ENCODE peak calls at places on chromosomes 1 and 21, in eight cellular contexts. O is activated naive CD4-positive, alpha-beta T cell treated with anti-CD3 and anti-CD28 coated beads, Interleukin-2, amount 10 ng/mL, durations not matched to agents 7 days and 5 days; B is cardiac fibroblast; D is aorta; L is HT-29; J is AG08396; H is activated CD4-positive, alpha-beta T cell treated with anti-CD3 and anti-CD28 coated beads, Interleukin-2, amount 10 ng/mL, durations not matched to agents 7 days and 5 days; U is amniotic epithelial cell. I is an unnamed sample.
A peak's percentile ranks its signal among the peaks of the same experiment; 100 is the strongest.

GRCh38 chr21:32572574-32573420 is 12.5 kb downstream of the TCP10L start:
- DNase-seq in O (no peak), B (no peak), D (no peak), L (peak; percentile 30), J (no peak), H (no peak), U (no peak), I (no peak)

GRCh38 chr1:205537386-205538018 is 33.0 kb downstream of the CDK18 start:
- DNase-seq in O (no peak), B (peak; percentile 53), D (no peak), L (no peak), J (no peak), H (no peak), U (peak; percentile 17), I (no peak)

GRCh38 chr1:201603613-201604232 is 64.8 kb downstream of the NAV1 start:
- DNase-seq in O (no peak), B (peak; percentile 68), D (no peak), L (no peak), J (no peak), H (no peak), U (no peak), I (no peak)

GRCh38 chr1:156242738-156243137 is 754 bp downstream of the BGLAP start:
- DNase-seq in O (no peak), B (no peak), D (no peak), L (no peak), J (no peak), H (no peak), U (no peak), I (no peak)

GRCh38 chr21:27132270-27132669 is 165.4 kb upstream of the ADAMTS5 start:
- DNase-seq in O (no peak), B (peak; percentile 61), D (no peak), L (no peak), J (peak; percentile 40), H (no peak), U (peak; percentile 67), I (no peak)

GRCh38 chr1:115613767-115614166 is 28.0 kb upstream of the VANGL1 start:
- DNase-seq in O (no peak), B (no peak), D (no peak), L (no peak), J (no peak), H (no peak), U (no peak), I (no peak)

GRCh38 chr1:68036946-68037345 is 13.5 kb downstream of the DIRAS3 start:
- DNase-seq in O (no peak), B (no peak), D (no peak), L (no peak), J (no peak), H (no peak), U (peak; percentile 80), I (no peak)

GRCh38 chr1:243496173-243496553 is 240.3 kb downstream of the SDCCAG8 start:
- DNase-seq in O (no peak), B (no peak), D (no peak), L (no peak), J (no peak), H (no peak), U (no peak), I (no peak)

GRCh38 chr1:87180682-87181081 is 148.0 kb upstream of the LMO4 start:
- DNase-seq in O (no peak), B (no peak), D (no peak), L (no peak), J (no peak), H (no peak), U (no peak), I (no peak)

GRCh38 chr1:169339773-169340172 is 27.8 kb downstream of the NME7 start:
- DNase-seq in O (no peak), B (no peak), D (no peak), L (no peak), J (no peak), H (no peak), U (no peak), I (peak; percentile 15)

GRCh38 chr1:21593231-21593630 is 75.9 kb downstream of the RAP1GAP start:
- DNase-seq in O (no peak), B (no peak), D (no peak), L (no peak), J (no peak), H (no peak), U (no peak), I (no peak)

GRCh38 chr1:108000620-108001105 is 35.7 kb upstream of the VAV3 start:
- DNase-seq in O (no peak), B (peak; percentile 89), D (no peak), L (no peak), J (no peak), H (no peak), U (peak; percentile 0), I (no peak)

GRCh38 chr1:78370356-78370755 is 120.4 kb upstream of the PTGFR start:
- DNase-seq in O (no peak), B (peak; percentile 88), D (no peak), L (no peak), J (peak; percentile 21), H (no peak), U (peak; percentile 71), I (no peak)

GRCh38 chr1:51686450-51686849 is 69.6 kb downstream of the OSBPL9 start:
- DNase-seq in O (no peak), B (peak; percentile 45), D (no peak), L (no peak), J (no peak), H (no peak), U (no peak), I (no peak)

GRCh38 chr1:25486602-25487001 is 55.9 kb downstream of the MACO1 start:
- DNase-seq in O (no peak), B (peak; percentile 35), D (no peak), L (no peak), J (peak; percentile 32), H (no peak), U (peak; percentile 54), I (peak; percentile 28)

GRCh38 chr1:4711191-4711915 is 56.9 kb downstream of the AJAP1 start:
- DNase-seq in O (no peak), B (no peak), D (no peak), L (no peak), J (no peak), H (no peak), U (no peak), I (no peak)

GRCh38 chr21:42258150-42258884 is 39.4 kb downstream of the ABCG1 start:
- DNase-seq in O (peak; percentile 87), B (peak; percentile 73), D (peak; percentile 85), L (peak; percentile 62), J (peak; percentile 85), H (peak; percentile 84), U (peak; percentile 45), I (peak; percentile 65)

GRCh38 chr21:36881223-36881622 is 85.2 kb downstream of the HLCS start:
- DNase-seq in O (no peak), B (peak; percentile 64), D (no peak), L (no peak), J (no peak), H (no peak), U (peak; percentile 16), I (no peak)

GRCh38 chr1:1298861-1299685 is 8.7 kb downstream of the ACAP3 start:
- DNase-seq in O (peak; percentile 44), B (no peak), D (no peak), L (no peak), J (peak; percentile 55), H (no peak), U (peak; percentile 15), I (peak; percentile 39)

GRCh38 chr1:234533034-234533571 is 54.1 kb upstream of the TARBP1 start:
- DNase-seq in O (no peak), B (peak; percentile 99), D (no peak), L (no peak), J (peak; percentile 63), H (no peak), U (peak; percentile 98), I (no peak)

GRCh38 chr21:34974162-34974981 is 74.7 kb downstream of the RUNX1 start:
- DNase-seq in O (peak; percentile 66), B (no peak), D (no peak), L (no peak), J (no peak), H (peak; percentile 68), U (no peak), I (no peak)

GRCh38 chr1:67535474-67535873 is 105.3 kb upstream of the SERBP1 start:
- DNase-seq in O (peak; percentile 66), B (peak; percentile 92), D (peak; percentile 92), L (peak; percentile 82), J (peak; percentile 78), H (peak; percentile 41), U (peak; percentile 84), I (peak; percentile 71)

GRCh38 chr1:169711469-169712308 is at the start of gene SELL:
- DNase-seq in O (peak; percentile 86), B (peak; percentile 86), D (no peak), L (peak; percentile 86), J (peak; percentile 66), H (peak; percentile 88), U (peak; percentile 69), I (peak; percentile 65)

GRCh38 chr1:52659851-52660596 is 27.1 kb downstream of the SHISAL2A start:
- DNase-seq in O (no peak), B (no peak), D (no peak), L (no peak), J (no peak), H (no peak), U (no peak), I (no peak)

GRCh38 chr1:17212487-17213121 is 7.7 kb downstream of the PADI1 start:
- DNase-seq in O (peak; percentile 78), B (peak; percentile 73), D (no peak), L (peak; percentile 82), J (peak; percentile 71), H (peak; percentile 74), U (peak; percentile 74), I (peak; percentile 64)

GRCh38 chr1:204013052-204013451 is 59.9 kb upstream of the SOX13 start:
- DNase-seq in O (no peak), B (no peak), D (no peak), L (no peak), J (no peak), H (no peak), U (no peak), I (no peak)

GRCh38 chr1:54588377-54588776 is 34.9 kb downstream of the FAM151A start:
- DNase-seq in O (no peak), B (no peak), D (no peak), L (no peak), J (no peak), H (no peak), U (no peak), I (no peak)

GRCh38 chr1:161261859-161262225 is 3.3 kb downstream of the PCP4L1 start:
- DNase-seq in O (no peak), B (no peak), D (no peak), L (no peak), J (no peak), H (no peak), U (no peak), I (no peak)

GRCh38 chr1:59393211-59394180 is 96.6 kb downstream of the FGGY start:
- DNase-seq in O (no peak), B (peak; percentile 82), D (peak; percentile 89), L (no peak), J (peak; percentile 38), H (no peak), U (peak; percentile 92), I (no peak)

GRCh38 chr1:201350884-201351283 is 26.6 kb downstream of the TNNT2 start:
- DNase-seq in O (no peak), B (no peak), D (peak; percentile 51), L (no peak), J (no peak), H (no peak), U (no peak), I (no peak)

GRCh38 chr1:211634461-211634860 is 41.0 kb downstream of the NEK2 start:
- DNase-seq in O (no peak), B (no peak), D (no peak), L (no peak), J (no peak), H (no peak), U (no peak), I (no peak)

I was measured in erythroblast.